ENCODE peak calls at places on chromosomes 11 and 22, in nine cellular contexts. One of them, this sample, is unnamed.

GRCh38 chr11:36409152-36409713 is 100.8 kb downstream of the TRAF6 start:
- DNase-seq in HCT116: no peak
- DNase-seq in body of pancreas: no peak
- DNase-seq in stomach: no peak
- DNase-seq in tibial nerve: no peak
- DNase-seq in IMR-90: peak; percentile 46
- DNase-seq in adrenal gland: no peak
- DNase-seq in endothelial cell of umbilical vein: peak; percentile 65
- DNase-seq in uterus: no peak
- DNase-seq in this sample: no peak

GRCh38 chr11:113272281-113272680 is 42.1 kb upstream of the TTC12 start:
- DNase-seq in endothelial cell of umbilical vein: no peak
- DNase-seq in adrenal gland: no peak
- DNase-seq in IMR-90: no peak
- DNase-seq in uterus: no peak
- DNase-seq in tibial nerve: no peak
- DNase-seq in HCT116: no peak
- DNase-seq in body of pancreas: no peak
- DNase-seq in stomach: no peak
- DNase-seq in this sample: no peak

GRCh38 chr22:20542736-20543135 is 35.3 kb downstream of the MED15 start:
- DNase-seq in tibial nerve: no peak
- DNase-seq in stomach: no peak
- DNase-seq in body of pancreas: no peak
- DNase-seq in uterus: no peak
- DNase-seq in endothelial cell of umbilical vein: no peak
- DNase-seq in HCT116: no peak
- DNase-seq in IMR-90: no peak
- DNase-seq in adrenal gland: no peak
- DNase-seq in this sample: no peak

GRCh38 chr11:7642747-7643146 is 30.6 kb downstream of the CYB5R2 start:
- DNase-seq in HCT116: no peak
- DNase-seq in tibial nerve: no peak
- DNase-seq in body of pancreas: no peak
- DNase-seq in IMR-90: no peak
- DNase-seq in stomach: no peak
- DNase-seq in uterus: no peak
- DNase-seq in adrenal gland: no peak
- DNase-seq in endothelial cell of umbilical vein: no peak
- DNase-seq in this sample: no peak

GRCh38 chr22:42399315-42400271 is 32.6 kb downstream of the NFAM1 start:
- DNase-seq in IMR-90: no peak
- DNase-seq in stomach: peak; percentile 30
- DNase-seq in uterus: no peak
- DNase-seq in HCT116: no peak
- DNase-seq in body of pancreas: peak; percentile 25
- DNase-seq in adrenal gland: peak; percentile 87
- DNase-seq in tibial nerve: peak; percentile 17
- DNase-seq in endothelial cell of umbilical vein: no peak
- DNase-seq in this sample: no peak

GRCh38 chr22:41844513-41844912 is 11.6 kb downstream of the SREBF2 start:
- DNase-seq in HCT116: no peak
- DNase-seq in tibial nerve: no peak
- DNase-seq in stomach: peak; percentile 80
- DNase-seq in endothelial cell of umbilical vein: no peak
- DNase-seq in body of pancreas: peak; percentile 74
- DNase-seq in IMR-90: no peak
- DNase-seq in adrenal gland: no peak
- DNase-seq in uterus: no peak
- DNase-seq in this sample: no peak

GRCh38 chr22:46632646-46633249 is 12.6 kb downstream of the GRAMD4 start:
- DNase-seq in IMR-90: no peak
- DNase-seq in tibial nerve: no peak
- DNase-seq in HCT116: no peak
- DNase-seq in endothelial cell of umbilical vein: no peak
- DNase-seq in uterus: no peak
- DNase-seq in stomach: no peak
- DNase-seq in adrenal gland: no peak
- DNase-seq in body of pancreas: no peak
- DNase-seq in this sample: no peak

GRCh38 chr22:47304191-47304831 is 541.9 kb downstream of the TBC1D22A start:
- DNase-seq in uterus: no peak
- DNase-seq in endothelial cell of umbilical vein: no peak
- DNase-seq in HCT116: no peak
- DNase-seq in adrenal gland: peak; percentile 30
- DNase-seq in IMR-90: no peak
- DNase-seq in body of pancreas: no peak
- DNase-seq in tibial nerve: no peak
- DNase-seq in stomach: peak; percentile 15
- DNase-seq in this sample: peak; percentile 77

GRCh38 chr22:38081941-38082828 is 1.8 kb downstream of the SLC16A8 start:
- DNase-seq in tibial nerve: no peak
- DNase-seq in body of pancreas: no peak
- DNase-seq in uterus: no peak
- DNase-seq in adrenal gland: no peak
- DNase-seq in IMR-90: no peak
- DNase-seq in HCT116: no peak
- DNase-seq in endothelial cell of umbilical vein: no peak
- DNase-seq in stomach: no peak
- DNase-seq in this sample: no peak

GRCh38 chr22:30104501-30105156 is 24.4 kb downstream of the HORMAD2 start:
- DNase-seq in body of pancreas: no peak
- DNase-seq in uterus: no peak
- DNase-seq in HCT116: no peak
- DNase-seq in tibial nerve: no peak
- DNase-seq in adrenal gland: no peak
- DNase-seq in endothelial cell of umbilical vein: no peak
- DNase-seq in IMR-90: peak; percentile 54
- DNase-seq in stomach: no peak
- DNase-seq in this sample: no peak

GRCh38 chr11:70788247-70789022 is 390.1 kb downstream of the CTTN start:
- DNase-seq in uterus: no peak
- DNase-seq in body of pancreas: no peak
- DNase-seq in IMR-90: peak; percentile 89
- DNase-seq in tibial nerve: no peak
- DNase-seq in endothelial cell of umbilical vein: peak; percentile 19
- DNase-seq in adrenal gland: peak; percentile 76
- DNase-seq in stomach: no peak
- DNase-seq in HCT116: peak; percentile 68
- DNase-seq in this sample: no peak

GRCh38 chr11:133957926-133958325 is 1.2 kb upstream of the IGSF9B start:
- DNase-seq in stomach: no peak
- DNase-seq in uterus: peak; percentile 39
- DNase-seq in tibial nerve: no peak
- DNase-seq in body of pancreas: no peak
- DNase-seq in HCT116: no peak
- DNase-seq in adrenal gland: no peak
- DNase-seq in endothelial cell of umbilical vein: no peak
- DNase-seq in IMR-90: no peak
- DNase-seq in this sample: peak; percentile 96

GRCh38 chr22:48740086-48740730 is 1087.5 kb downstream of the BRD1 start:
- DNase-seq in adrenal gland: no peak
- DNase-seq in stomach: peak; percentile 22
- DNase-seq in HCT116: no peak
- DNase-seq in body of pancreas: no peak
- DNase-seq in uterus: no peak
- DNase-seq in IMR-90: no peak
- DNase-seq in tibial nerve: no peak
- DNase-seq in endothelial cell of umbilical vein: no peak
- DNase-seq in this sample: no peak

GRCh38 chr11:288328-289144 is at the start of gene PGGHG:
- DNase-seq in body of pancreas: peak; percentile 85
- DNase-seq in HCT116: no peak
- DNase-seq in IMR-90: no peak
- DNase-seq in tibial nerve: peak; percentile 43
- DNase-seq in stomach: peak; percentile 84
- DNase-seq in adrenal gland: no peak
- DNase-seq in uterus: peak; percentile 51
- DNase-seq in endothelial cell of umbilical vein: no peak
- DNase-seq in this sample: no peak

GRCh38 chr11:10051868-10052586 is 242.0 kb downstream of the SBF2 start:
- DNase-seq in IMR-90: peak; percentile 75
- DNase-seq in body of pancreas: no peak
- DNase-seq in tibial nerve: no peak
- DNase-seq in stomach: no peak
- DNase-seq in uterus: no peak
- DNase-seq in HCT116: no peak
- DNase-seq in endothelial cell of umbilical vein: peak; percentile 66
- DNase-seq in adrenal gland: no peak
- DNase-seq in this sample: no peak

GRCh38 chr11:114132427-114132826 is 72.9 kb downstream of the ZBTB16 start:
- DNase-seq in uterus: no peak
- DNase-seq in body of pancreas: no peak
- DNase-seq in stomach: no peak
- DNase-seq in IMR-90: no peak
- DNase-seq in endothelial cell of umbilical vein: no peak
- DNase-seq in adrenal gland: no peak
- DNase-seq in tibial nerve: no peak
- DNase-seq in HCT116: no peak
- DNase-seq in this sample: no peak

GRCh38 chr11:121291896-121292502 is 572 bp upstream of the SC5D start:
- DNase-seq in stomach: no peak
- DNase-seq in tibial nerve: peak; percentile 18
- DNase-seq in endothelial cell of umbilical vein: no peak
- DNase-seq in IMR-90: peak; percentile 5
- DNase-seq in uterus: no peak
- DNase-seq in HCT116: no peak
- DNase-seq in body of pancreas: no peak
- DNase-seq in adrenal gland: no peak
- DNase-seq in this sample: no peak
- H3K9me3 ChIP-seq in stomach: no peaks in the 10 kb centered on the region
- H3K9me3 ChIP-seq in tibial nerve: no peaks in the 10 kb centered on the region
- H3K9me3 ChIP-seq in endothelial cell of umbilical vein: no peaks in the 10 kb centered on the region
- H3K9me3 ChIP-seq in IMR-90: no peaks in the 10 kb centered on the region
- H3K9me3 ChIP-seq in uterus: no peaks in the 10 kb centered on the region
- H3K9me3 ChIP-seq in HCT116: no peaks in the 10 kb centered on the region
- H3K9me3 ChIP-seq in body of pancreas: no peaks in the 10 kb centered on the region
- H3K9me3 ChIP-seq in adrenal gland: no peaks in the 10 kb centered on the region
- H3K9me3 ChIP-seq in this sample: no peaks in the 10 kb centered on the region

DNA sequence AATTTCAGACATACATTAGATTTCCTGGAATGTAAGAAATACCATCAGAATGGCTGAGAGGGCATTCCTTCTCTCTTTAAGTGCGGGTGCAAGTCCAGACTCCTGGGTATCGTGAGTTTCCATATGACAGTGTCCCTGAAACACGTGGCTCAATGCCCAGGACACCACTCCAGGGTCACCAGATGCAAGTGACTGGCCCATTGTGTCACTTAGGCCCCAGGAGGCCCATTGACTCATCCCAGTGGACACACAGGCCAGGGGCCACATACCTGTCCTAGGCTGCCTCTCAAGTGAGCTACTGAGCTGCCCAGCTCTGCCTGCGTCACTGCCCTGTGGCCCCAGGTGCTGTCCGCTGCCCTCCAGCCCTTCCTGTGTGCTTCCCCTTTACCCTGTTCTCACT is 18.5 kb downstream of the FBLN1 start:
- DNase-seq in stomach: no peak
- DNase-seq in IMR-90: no peak
- DNase-seq in adrenal gland: no peak
- DNase-seq in endothelial cell of umbilical vein: no peak
- DNase-seq in HCT116: peak; percentile 18
- DNase-seq in uterus: no peak
- DNase-seq in tibial nerve: no peak
- DNase-seq in body of pancreas: no peak
- DNase-seq in this sample: no peak
- H3K27ac ChIP-seq in stomach: no peak overlapping the region
- H3K27ac ChIP-seq in IMR-90: no peak overlapping the region
- H3K27ac ChIP-seq in adrenal gland: no peak overlapping the region
- H3K27ac ChIP-seq in endothelial cell of umbilical vein: no peak overlapping the region
- H3K27ac ChIP-seq in HCT116: no peak overlapping the region
- H3K27ac ChIP-seq in uterus: peak overlapping the region; percentile 17
- H3K27ac ChIP-seq in tibial nerve: no peak overlapping the region
- H3K27ac ChIP-seq in body of pancreas: no peak overlapping the region
- H3K27ac ChIP-seq in this sample: peak overlapping the region; percentile 10

GRCh38 chr11:64319421-64319761 is 1.5 kb downstream of the PRDX5 start:
- DNase-seq in IMR-90: no peak
- DNase-seq in tibial nerve: no peak
- DNase-seq in HCT116: no peak
- DNase-seq in adrenal gland: no peak
- DNase-seq in endothelial cell of umbilical vein: no peak
- DNase-seq in uterus: no peak
- DNase-seq in body of pancreas: no peak
- DNase-seq in stomach: no peak
- DNase-seq in this sample: no peak

GRCh38 chr11:64317961-64318693 is at the start of gene PRDX5:
- DNase-seq in IMR-90: peak; percentile 94
- DNase-seq in adrenal gland: peak; percentile 99
- DNase-seq in endothelial cell of umbilical vein: peak; percentile 96
- DNase-seq in uterus: peak; percentile 97
- DNase-seq in tibial nerve: peak; percentile 93
- DNase-seq in HCT116: peak; percentile 94
- DNase-seq in body of pancreas: peak; percentile 97
- DNase-seq in stomach: peak; percentile 97
- DNase-seq in this sample: peak; percentile 99

GRCh38 chr11:64318694-64319420 is 936 bp downstream of the PRDX5 start:
- DNase-seq in adrenal gland: no peak
- DNase-seq in uterus: peak; percentile 46
- DNase-seq in IMR-90: no peak
- DNase-seq in tibial nerve: no peak
- DNase-seq in HCT116: no peak
- DNase-seq in stomach: no peak
- DNase-seq in endothelial cell of umbilical vein: no peak
- DNase-seq in body of pancreas: peak; percentile 31
- DNase-seq in this sample: no peak

GRCh38 chr11:64314805-64315561 is 2.4 kb downstream of the TRMT112 start:
- DNase-seq in HCT116: no peak
- DNase-seq in adrenal gland: peak; percentile 52
- DNase-seq in body of pancreas: no peak
- DNase-seq in endothelial cell of umbilical vein: no peak
- DNase-seq in uterus: no peak
- DNase-seq in stomach: no peak
- DNase-seq in IMR-90: no peak
- DNase-seq in tibial nerve: no peak
- DNase-seq in this sample: no peak

GRCh38 chr11:64317325-64317960 is at the start of gene TRMT112:
- DNase-seq in uterus: peak; percentile 98
- DNase-seq in HCT116: peak; percentile 99
- DNase-seq in adrenal gland: peak; percentile 99
- DNase-seq in stomach: peak; percentile 98
- DNase-seq in IMR-90: peak; percentile 98
- DNase-seq in endothelial cell of umbilical vein: peak; percentile 94
- DNase-seq in body of pancreas: peak; percentile 98
- DNase-seq in tibial nerve: peak; percentile 98
- DNase-seq in this sample: peak; percentile 99
- TF ChIP-seq POLR2A in uterus: peak; percentile 70
- TF ChIP-seq POLR2A in HCT116: peak; percentile 70
- TF ChIP-seq POLR2A in adrenal gland: peak; percentile 77
- TF ChIP-seq POLR2A in stomach: no peak
- TF ChIP-seq POLR2A in IMR-90: peak; percentile 65
- TF ChIP-seq POLR2A in endothelial cell of umbilical vein: peak; percentile 84
- TF ChIP-seq POLR2A in body of pancreas: peak; percentile 72
- TF ChIP-seq POLR2A in tibial nerve: peak; percentile 91
- TF ChIP-seq POLR2A in this sample: peak; percentile 77

DNA sequence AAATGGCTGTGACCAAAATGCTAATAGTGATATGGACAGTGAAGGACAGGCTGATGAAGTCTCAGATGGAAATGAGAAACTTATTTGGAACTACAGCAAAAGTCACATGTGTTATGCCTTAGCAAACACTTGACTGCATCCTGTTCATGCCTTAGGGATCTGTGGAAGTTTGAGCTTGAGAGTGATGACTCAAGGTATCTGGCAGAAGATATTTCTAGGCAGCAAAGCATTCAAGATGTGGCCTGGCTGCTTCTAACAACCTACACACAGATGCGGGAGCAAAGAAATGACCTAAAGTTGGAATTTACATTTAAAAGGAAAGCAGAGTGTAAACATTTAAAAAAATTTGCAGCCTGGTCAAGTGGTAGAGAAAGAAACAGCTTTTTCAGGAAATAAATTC is 28.1 kb upstream of the CD81 start:
- DNase-seq in HCT116: no peak
- DNase-seq in endothelial cell of umbilical vein: no peak
- DNase-seq in tibial nerve: no peak
- DNase-seq in uterus: no peak
- DNase-seq in IMR-90: peak; percentile 59
- DNase-seq in body of pancreas: no peak
- DNase-seq in adrenal gland: no peak
- DNase-seq in stomach: no peak
- DNase-seq in this sample: no peak
- H3K9me3 ChIP-seq in HCT116: no peaks in the 10 kb centered on the region
- H3K9me3 ChIP-seq in endothelial cell of umbilical vein: no peaks in the 10 kb centered on the region
- H3K9me3 ChIP-seq in tibial nerve: peaks cover 18% of the 10 kb centered on the region
- H3K9me3 ChIP-seq in uterus: no peaks in the 10 kb centered on the region
- H3K9me3 ChIP-seq in IMR-90: peaks cover 17% of the 10 kb centered on the region
- H3K9me3 ChIP-seq in body of pancreas: no peaks in the 10 kb centered on the region
- H3K9me3 ChIP-seq in adrenal gland: no peaks in the 10 kb centered on the region
- H3K9me3 ChIP-seq in stomach: peaks cover 9% of the 10 kb centered on the region
- H3K9me3 ChIP-seq in this sample: peaks cover 11% of the 10 kb centered on the region